ENCODE peak calls at places on chromosomes 4 and X, in six cellular contexts. D is Panc1, Y is upper lobe of left lung, P is HCT116, F is HepG2, L is GM23338. S is an unnamed sample.

GRCh38 chrX:15750611-15751159 is 12.6 kb downstream of the CA5B start:
- ATAC-seq in L (no peak), D (peak; percentile 90), F (no peak), Y (no peak), P (no peak), S (peak; percentile 26)

GRCh38 chr4:137775701-137776100 is 243.4 kb upstream of the PCDH18 start:
- ATAC-seq in F (no peak), D (no peak), L (no peak), P (no peak), Y (no peak), S (no peak)

GRCh38 chr4:94240384-94240783 is 32.7 kb downstream of the SMARCAD1 start:
- ATAC-seq in P (no peak), F (no peak), Y (no peak), D (no peak), L (no peak), S (no peak)

GRCh38 chr4:13244342-13244905 is 239.7 kb downstream of the RAB28 start:
- ATAC-seq in P (no peak), Y (no peak), L (no peak), F (no peak), D (no peak), S (no peak)

GRCh38 chrX:55008571-55009358 is 8.6 kb downstream of the APEX2 start:
- ATAC-seq in L (no peak), P (peak; percentile 57), F (no peak), Y (no peak), D (peak; percentile 44), S (peak; percentile 35)

GRCh38 chr4:26431461-26432165 is 58.7 kb downstream of the CCKAR start:
- ATAC-seq in Y (no peak), L (no peak), D (no peak), F (no peak), P (no peak), S (no peak)

GRCh38 chr4:15668566-15669435 is 12.8 kb upstream of the FAM200B start:
- ATAC-seq in D (no peak), Y (no peak), P (no peak), L (no peak), F (no peak), S (no peak)

GRCh38 chrX:68691921-68692320 is 44.5 kb downstream of the STARD8 start:
- ATAC-seq in Y (no peak), P (no peak), F (no peak), D (no peak), L (no peak), S (no peak)

GRCh38 chr4:138673053-138673452 is 342.5 kb upstream of the NOCT start:
- ATAC-seq in D (no peak), Y (no peak), P (no peak), L (peak; percentile 34), F (peak; percentile 90), S (no peak)

GRCh38 chrX:2889045-2889605 is 40.0 kb downstream of the ARSD start:
- ATAC-seq in P (no peak), L (no peak), D (no peak), F (no peak), Y (no peak), S (no peak)

DNA sequence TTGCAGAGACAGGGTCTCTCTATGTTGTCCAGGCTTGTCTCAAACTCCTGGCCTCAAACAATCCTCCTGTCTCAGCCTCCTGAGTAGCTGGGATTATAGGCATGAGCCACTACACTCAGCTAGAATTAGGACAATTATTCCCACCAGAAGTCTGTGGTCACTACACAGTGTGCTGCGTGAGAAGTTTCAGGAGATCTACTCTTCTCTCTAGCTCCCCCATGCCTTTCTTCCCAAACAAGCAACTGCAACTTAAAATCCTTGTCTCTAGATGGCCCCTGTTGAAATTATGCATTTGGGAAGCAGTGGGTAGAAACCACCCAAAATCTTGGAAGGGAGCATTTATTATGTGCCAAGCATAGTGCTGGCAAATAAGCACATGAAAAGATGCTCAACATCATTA is 21.1 kb upstream of the MAP7D3 start:
- ATAC-seq in F (no peak), Y (no peak), D (no peak), P (peak; percentile 82), L (peak; percentile 38), S (no peak)
- TF ChIP-seq CTCF in F (no peak), Y (no peak), D (peak; percentile 43), P (peak; percentile 6), L (peak; percentile 38), S (no peak)

DNA sequence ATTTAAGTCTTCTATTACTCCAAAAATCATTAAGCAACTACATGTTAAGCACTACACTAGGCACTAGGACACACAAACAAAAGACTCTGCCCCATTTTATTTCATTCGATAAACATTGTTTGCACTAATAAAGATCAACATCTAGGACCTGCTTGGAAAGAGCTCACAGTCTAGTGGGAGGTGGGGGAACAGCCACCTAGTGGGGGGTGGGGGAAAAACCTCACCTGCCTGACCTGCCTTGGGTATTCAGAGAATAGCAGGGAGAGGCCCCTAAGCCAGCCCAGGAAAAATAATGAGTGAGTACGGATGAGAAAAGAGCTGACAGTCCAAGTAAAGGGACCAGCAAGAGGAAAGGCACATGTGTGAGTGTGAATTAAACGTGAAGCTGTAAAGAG is 52.2 kb downstream of the PRDM5 start:
- ATAC-seq in Y (no peak), P (peak; percentile 94), L (peak; percentile 93), F (peak; percentile 95), D (no peak), S (no peak)
- TF ChIP-seq POLR2AphosphoS5 in Y (no peak), P (no peak), L (no peak), F (no peak), D (no peak), S (no peak)

GRCh38 chr4:183157215-183157614 is 58.2 kb downstream of the WWC2 start:
- ATAC-seq in F (no peak), L (no peak), D (no peak), Y (no peak), P (peak; percentile 53), S (no peak)
- TF ChIP-seq CTCF in F (no peak), L (peak; percentile 41), D (peak; percentile 37), Y (no peak), P (peak; percentile 29), S (no peak)

GRCh38 chr4:10117424-10118354 is 1.1 kb upstream of the WDR1 start:
- ATAC-seq in Y (peak; percentile 1), L (no peak), P (no peak), D (no peak), F (no peak), S (no peak)

GRCh38 chr4:10114607-10115006 is 2.0 kb downstream of the WDR1 start:
- ATAC-seq in D (no peak), Y (no peak), F (no peak), P (no peak), L (no peak), S (no peak)

GRCh38 chr4:10115271-10115656 is 1.3 kb downstream of the WDR1 start:
- ATAC-seq in Y (no peak), F (peak; percentile 81), D (no peak), L (no peak), P (no peak), S (no peak)

GRCh38 chr4:10116625-10117423 is at the start of gene WDR1:
- ATAC-seq in D (peak; percentile 98), Y (peak; percentile 95), L (peak; percentile 80), P (peak; percentile 92), F (peak; percentile 86), S (peak; percentile 97)

GRCh38 chr4:10115657-10116624 is 658 bp downstream of the WDR1 start:
- ATAC-seq in F (peak; percentile 66), D (peak; percentile 75), P (peak; percentile 61), Y (no peak), L (peak; percentile 27), S (peak; percentile 48)
- TF ChIP-seq POLR2AphosphoS5 in F (no peak), D (no peak), P (peak; percentile 51), Y (peak; percentile 6), L (peak; percentile 60), S (peak; percentile 16)

GRCh38 chrX:103918050-103918449 is 44.4 kb upstream of the TMSB15B start:
- ATAC-seq in L (peak; percentile 84), D (peak; percentile 84), F (peak; percentile 80), P (peak; percentile 78), Y (peak; percentile 73), S (peak; percentile 69)
- TF ChIP-seq CTCF in L (peak; percentile 62), D (peak; percentile 84), F (peak; percentile 51), P (peak; percentile 53), Y (peak; percentile 27), S (peak; percentile 46)